ENCODE peak calls at places on chromosome 18, in five cellular contexts. Q, J, O, H and X are unnamed samples.

GRCh38 chr18:57970356-57971095 is 73.5 kb upstream of the NEDD4L start:
- DNase-seq in Q (no peak), J (no peak), O (no peak), H (no peak), X (no peak)

GRCh38 chr18:49697757-49698595 is 115.4 kb downstream of the ACAA2 start:
- DNase-seq in Q (peak), J (no peak), O (no peak), H (no peak), X (no peak)

GRCh38 chr18:43238429-43238828 is 38.9 kb downstream of the SYT4 start:
- DNase-seq in Q (no peak), J (no peak), O (no peak), H (no peak), X (no peak)

GRCh38 chr18:37578886-37579513 is 13.4 kb upstream of the CELF4 start:
- DNase-seq in Q (no peak), J (peak), O (no peak), H (peak), X (no peak)

GRCh38 chr18:79442508-79443221 is 46.9 kb downstream of the NFATC1 start:
- DNase-seq in Q (no peak), J (no peak), O (no peak), H (peak), X (no peak)

GRCh38 chr18:31649894-31650719 is 34.3 kb downstream of the B4GALT6 start:
- DNase-seq in Q (no peak), J (no peak), O (no peak), H (no peak), X (no peak)

GRCh38 chr18:26621161-26622026 is 73.0 kb upstream of the KCTD1 start:
- DNase-seq in Q (no peak), J (no peak), O (peak), H (no peak), X (no peak)

GRCh38 chr18:79796531-79797390 is 977 bp upstream of the KCNG2 start:
- DNase-seq in Q (no peak), J (no peak), O (no peak), H (peak), X (no peak)

GRCh38 chr18:50113726-50114125 is 81.2 kb downstream of the MYO5B start:
- DNase-seq in Q (no peak), J (no peak), O (no peak), H (no peak), X (no peak)

GRCh38 chr18:46591821-46592391 is 65.1 kb downstream of the LOXHD1 start:
- DNase-seq in Q (peak), J (no peak), O (no peak), H (no peak), X (no peak)

GRCh38 chr18:37334494-37335125 is 231.0 kb downstream of the CELF4 start:
- DNase-seq in Q (no peak), J (no peak), O (peak), H (no peak), X (no peak)

GRCh38 chr18:56148373-56148772 is 490.0 kb downstream of the TXNL1 start:
- DNase-seq in Q (no peak), J (no peak), O (peak), H (no peak), X (peak)

GRCh38 chr18:48295586-48296311 is 113.4 kb downstream of the ZBTB7C start:
- DNase-seq in Q (peak), J (no peak), O (peak), H (peak), X (no peak)

GRCh38 chr18:75752864-75753263 is 325.4 kb upstream of the SMIM21 start:
- DNase-seq in Q (no peak), J (no peak), O (no peak), H (peak), X (no peak)

GRCh38 chr18:21141678-21142422 is 30.2 kb upstream of the ROCK1 start:
- DNase-seq in Q (no peak), J (no peak), O (peak), H (no peak), X (no peak)

GRCh38 chr18:12336887-12337286 is 28.8 kb downstream of the TUBB6 start:
- DNase-seq in Q (no peak), J (no peak), O (peak), H (no peak), X (no peak)

GRCh38 chr18:12159446-12159845 is 65.8 kb downstream of the ANKRD62 start:
- DNase-seq in Q (no peak), J (no peak), O (no peak), H (no peak), X (no peak)

GRCh38 chr18:27353273-27353672 is 168.2 kb upstream of the CHST9 start:
- DNase-seq in Q (no peak), J (no peak), O (no peak), H (no peak), X (no peak)

GRCh38 chr18:36757081-36757480 is 71.7 kb downstream of the TPGS2 start:
- DNase-seq in Q (no peak), J (peak), O (peak), H (peak), X (peak)